ENCODE peak calls at places on chromosome 5, in five cellular contexts. R, A, H, C and D are unnamed samples.

GRCh38 chr5:77396017-77396416 is 96.1 kb downstream of the WDR41 start:
- DNase-seq in R (no peak), A (no peak), H (no peak), C (no peak), D (no peak)

GRCh38 chr5:168314735-168315411 is 23.4 kb downstream of the WWC1 start:
- DNase-seq in R (no peak), A (peak), H (no peak), C (peak), D (no peak)

GRCh38 chr5:135012951-135013391 is 21.1 kb downstream of the PITX1 start:
- DNase-seq in R (peak), A (peak), H (no peak), C (no peak), D (no peak)

GRCh38 chr5:105917189-105917588 is 1753.5 kb downstream of the EFNA5 start:
- DNase-seq in R (no peak), A (no peak), H (no peak), C (no peak), D (no peak)

GRCh38 chr5:74766348-74766886 is 500 bp downstream of the GFM2 start:
- DNase-seq in R (peak), A (no peak), H (peak), C (peak), D (no peak)

GRCh38 chr5:132608107-132608506 is 49.9 kb upstream of the IL13 start:
- DNase-seq in R (no peak), A (no peak), H (no peak), C (no peak), D (no peak)

GRCh38 chr5:130994496-130995253 is 170.4 kb downstream of the HINT1 start:
- DNase-seq in R (no peak), A (no peak), H (no peak), C (no peak), D (no peak)

GRCh38 chr5:157778121-157778805 is 34.8 kb downstream of the LSM11 start:
- DNase-seq in R (no peak), A (peak), H (no peak), C (peak), D (no peak)

GRCh38 chr5:107365355-107366109 is 305.2 kb downstream of the EFNA5 start:
- DNase-seq in R (no peak), A (no peak), H (no peak), C (no peak), D (no peak)

GRCh38 chr5:86688414-86688813 is 70.7 kb downstream of the COX7C start:
- DNase-seq in R (no peak), A (no peak), H (no peak), C (no peak), D (no peak)

GRCh38 chr5:62310426-62311105 is 4.6 kb downstream of the KIF2A start:
- DNase-seq in R (no peak), A (no peak), H (no peak), C (no peak), D (no peak)